ENCODE peak calls at places on chromosomes 1 and 21, in seven cellular contexts. One of them, this sample, is unnamed.

GRCh38 chr1:217534566-217534965 is 96.3 kb downstream of the GPATCH2 start:
- DNase-seq in 8988T: no peak
- DNase-seq in Calu3: no peak
- DNase-seq in bronchial epithelial cell: peak
- DNase-seq in left kidney: no peak
- DNase-seq in posterior cingulate gyrus: no peak
- DNase-seq in AG04450: no peak
- DNase-seq in this sample: peak

GRCh38 chr21:15445327-15445726 is 284.5 kb upstream of the USP25 start:
- DNase-seq in left kidney: no peak
- DNase-seq in bronchial epithelial cell: no peak
- DNase-seq in Calu3: no peak
- DNase-seq in posterior cingulate gyrus: no peak
- DNase-seq in 8988T: no peak
- DNase-seq in AG04450: no peak
- DNase-seq in this sample: no peak

GRCh38 chr1:151157067-151157531 is 650 bp downstream of the TNFAIP8L2 start:
- DNase-seq in AG04450: no peak
- DNase-seq in Calu3: no peak
- DNase-seq in bronchial epithelial cell: no peak
- DNase-seq in posterior cingulate gyrus: no peak
- DNase-seq in left kidney: no peak
- DNase-seq in 8988T: no peak
- DNase-seq in this sample: no peak

GRCh38 chr1:26225033-26225831 is 8.8 kb upstream of the CEP85 start:
- DNase-seq in Calu3: peak
- DNase-seq in 8988T: no peak
- DNase-seq in left kidney: peak
- DNase-seq in AG04450: no peak
- DNase-seq in posterior cingulate gyrus: peak
- DNase-seq in bronchial epithelial cell: peak
- DNase-seq in this sample: no peak

GRCh38 chr1:52403566-52404115 is 582 bp downstream of the ORC1 start:
- DNase-seq in AG04450: peak
- DNase-seq in posterior cingulate gyrus: no peak
- DNase-seq in Calu3: peak
- DNase-seq in left kidney: peak
- DNase-seq in bronchial epithelial cell: peak
- DNase-seq in 8988T: peak
- DNase-seq in this sample: peak

GRCh38 chr1:32334864-32335618 is 992 bp downstream of the MARCKSL1 start:
- DNase-seq in 8988T: no peak
- DNase-seq in left kidney: peak
- DNase-seq in bronchial epithelial cell: no peak
- DNase-seq in posterior cingulate gyrus: no peak
- DNase-seq in Calu3: peak
- DNase-seq in AG04450: no peak
- DNase-seq in this sample: no peak

GRCh38 chr21:29309703-29310102 is 11.0 kb downstream of the BACH1 start:
- DNase-seq in AG04450: no peak
- DNase-seq in posterior cingulate gyrus: no peak
- DNase-seq in Calu3: no peak
- DNase-seq in 8988T: no peak
- DNase-seq in left kidney: no peak
- DNase-seq in bronchial epithelial cell: no peak
- DNase-seq in this sample: no peak

GRCh38 chr1:40634901-40635655 is 30.4 kb downstream of the RIMS3 start:
- DNase-seq in posterior cingulate gyrus: no peak
- DNase-seq in 8988T: no peak
- DNase-seq in Calu3: no peak
- DNase-seq in left kidney: no peak
- DNase-seq in AG04450: no peak
- DNase-seq in bronchial epithelial cell: peak
- DNase-seq in this sample: no peak

GRCh38 chr1:117615474-117615873 is 9.6 kb downstream of the TENT5C start:
- DNase-seq in bronchial epithelial cell: no peak
- DNase-seq in 8988T: no peak
- DNase-seq in posterior cingulate gyrus: no peak
- DNase-seq in Calu3: no peak
- DNase-seq in left kidney: no peak
- DNase-seq in AG04450: no peak
- DNase-seq in this sample: no peak

GRCh38 chr1:42777860-42778259 is 6.9 kb upstream of the TMEM269 start:
- DNase-seq in posterior cingulate gyrus: no peak
- DNase-seq in 8988T: no peak
- DNase-seq in bronchial epithelial cell: peak
- DNase-seq in Calu3: peak
- DNase-seq in left kidney: peak
- DNase-seq in AG04450: no peak
- DNase-seq in this sample: peak

GRCh38 chr1:164733070-164733469 is 174.1 kb downstream of the PBX1 start:
- DNase-seq in Calu3: no peak
- DNase-seq in posterior cingulate gyrus: no peak
- DNase-seq in bronchial epithelial cell: peak
- DNase-seq in 8988T: no peak
- DNase-seq in left kidney: no peak
- DNase-seq in AG04450: no peak
- DNase-seq in this sample: peak

GRCh38 chr1:236535656-236536293 is 12.0 kb downstream of the LGALS8 start:
- DNase-seq in AG04450: no peak
- DNase-seq in left kidney: peak
- DNase-seq in bronchial epithelial cell: no peak
- DNase-seq in 8988T: no peak
- DNase-seq in Calu3: no peak
- DNase-seq in posterior cingulate gyrus: no peak
- DNase-seq in this sample: no peak

GRCh38 chr1:163872067-163872466 is 550.3 kb downstream of the NUF2 start:
- DNase-seq in AG04450: no peak
- DNase-seq in 8988T: no peak
- DNase-seq in Calu3: no peak
- DNase-seq in bronchial epithelial cell: no peak
- DNase-seq in left kidney: no peak
- DNase-seq in posterior cingulate gyrus: no peak
- DNase-seq in this sample: no peak

GRCh38 chr1:19139711-19140110 is 70.4 kb downstream of the UBR4 start:
- DNase-seq in 8988T: no peak
- DNase-seq in Calu3: no peak
- DNase-seq in AG04450: no peak
- DNase-seq in posterior cingulate gyrus: no peak
- DNase-seq in left kidney: no peak
- DNase-seq in bronchial epithelial cell: no peak
- DNase-seq in this sample: no peak

GRCh38 chr1:2125375-2126211 is 69.0 kb downstream of the FAAP20 start:
- DNase-seq in bronchial epithelial cell: no peak
- DNase-seq in Calu3: no peak
- DNase-seq in 8988T: no peak
- DNase-seq in AG04450: no peak
- DNase-seq in left kidney: no peak
- DNase-seq in posterior cingulate gyrus: peak
- DNase-seq in this sample: no peak

GRCh38 chr21:29213513-29214385 is 83.3 kb downstream of the MAP3K7CL start:
- DNase-seq in AG04450: no peak
- DNase-seq in 8988T: no peak
- DNase-seq in posterior cingulate gyrus: no peak
- DNase-seq in bronchial epithelial cell: no peak
- DNase-seq in left kidney: no peak
- DNase-seq in Calu3: no peak
- DNase-seq in this sample: no peak

GRCh38 chr1:201641524-201642253 is 102.8 kb downstream of the NAV1 start:
- DNase-seq in Calu3: no peak
- DNase-seq in bronchial epithelial cell: no peak
- DNase-seq in left kidney: no peak
- DNase-seq in AG04450: no peak
- DNase-seq in posterior cingulate gyrus: no peak
- DNase-seq in 8988T: no peak
- DNase-seq in this sample: no peak